ENCODE peak calls at places on chromosomes 5 and 9, in five cellular contexts. W is activated T-cell treated with anti-CD3 and anti-CD28 coated beads for 1 hour; J is RPMI7951; Z is WERI-Rb-1; E is CD4-positive, alpha-beta T cell. I is an unnamed sample.

GRCh38 chr9:92033307-92033706 is 81.9 kb downstream of the SPTLC1 start:
- DNase-seq in W (no peak), Z (no peak), J (no peak), E (no peak), I (no peak)

GRCh38 chr9:33817327-33818166 is 587 bp downstream of the UBE2R2 start:
- DNase-seq in E (peak; percentile 46), W (peak; percentile 37), Z (peak; percentile 78), J (peak; percentile 73), I (peak; percentile 74)

GRCh38 chr9:3746296-3747275 is 220.8 kb upstream of the RFX3 start:
- DNase-seq in Z (no peak), J (peak; percentile 91), W (no peak), E (no peak), I (peak; percentile 10)

GRCh38 chr5:147780924-147781530 is 1.5 kb downstream of the JAKMIP2 start:
- DNase-seq in Z (no peak), E (no peak), W (no peak), J (no peak), I (no peak)

GRCh38 chr5:100668511-100668910 is 133.3 kb downstream of the FAM174A start:
- DNase-seq in Z (no peak), J (no peak), E (no peak), W (no peak), I (no peak)

GRCh38 chr5:72063219-72063819 is 44.0 kb upstream of the MAP1B start:
- DNase-seq in J (peak; percentile 32), E (no peak), Z (no peak), W (no peak), I (no peak)

GRCh38 chr9:18002718-18003438 is 424.0 kb downstream of the SH3GL2 start:
- DNase-seq in W (no peak), Z (no peak), J (no peak), E (no peak), I (no peak)

GRCh38 chr5:32089146-32090000 is 84.7 kb downstream of the GOLPH3 start:
- DNase-seq in W (no peak), Z (no peak), E (no peak), J (no peak), I (no peak)

GRCh38 chr9:92476962-92477361 is 5.3 kb downstream of the ASPN start:
- DNase-seq in W (no peak), Z (no peak), J (no peak), E (no peak), I (no peak)

GRCh38 chr5:149114403-149115312 is 26.6 kb upstream of the ABLIM3 start:
- DNase-seq in E (peak; percentile 11), W (peak; percentile 9), Z (peak; percentile 48), J (peak; percentile 79), I (peak; percentile 20)

GRCh38 chr5:32274548-32275420 is 38.0 kb downstream of the MTMR12 start:
- DNase-seq in Z (no peak), J (no peak), W (no peak), E (no peak), I (no peak)

GRCh38 chr5:36150676-36151433 is 832 bp downstream of the LMBRD2 start:
- DNase-seq in E (peak; percentile 17), Z (peak; percentile 58), W (peak; percentile 18), J (peak; percentile 42), I (no peak)

GRCh38 chr9:131478421-131478868 is 24.3 kb upstream of the POMT1 start:
- DNase-seq in J (peak; percentile 5), E (peak; percentile 58), Z (peak; percentile 81), W (peak; percentile 59), I (peak; percentile 11)

GRCh38 chr5:157106668-157107461 is 2.0 kb downstream of the HAVCR2 start:
- DNase-seq in J (peak; percentile 30), W (no peak), E (no peak), Z (no peak), I (peak; percentile 67)

GRCh38 chr5:134524826-134525686 is at the start of gene JADE2:
- DNase-seq in Z (peak; percentile 64), E (peak; percentile 83), J (peak; percentile 51), W (peak; percentile 66), I (peak; percentile 63)

GRCh38 chr9:124010665-124011321 is 775 bp upstream of the LHX2 start:
- DNase-seq in W (no peak), E (no peak), Z (no peak), J (peak; percentile 11), I (no peak)

GRCh38 chr5:138985683-138986082 is 110.5 kb upstream of the LRRTM2 start:
- DNase-seq in E (no peak), Z (peak; percentile 32), J (no peak), W (no peak), I (no peak)